ENCODE peak calls at places on chromosome 19, in seven cellular contexts. One of them, this sample, is unnamed. For H3K36me3, the result is how much of the 10 kb centered on the place peaks cover.

GRCh38 chr19:13016628-13017305 is 21.5 kb downstream of the NFIX start:
- DNase-seq in OCI-LY7: no peak
- DNase-seq in PC-3: peak
- DNase-seq in GM23338: peak
- DNase-seq in GM23248: peak
- DNase-seq in SK-N-SH: no peak
- DNase-seq in neural progenitor cell: peak
- DNase-seq in this sample: no peak

GRCh38 chr19:3687774-3688706 is 12.2 kb downstream of the PIP5K1C start:
- DNase-seq in OCI-LY7: peak
- DNase-seq in PC-3: no peak
- DNase-seq in GM23338: peak
- DNase-seq in GM23248: no peak
- DNase-seq in SK-N-SH: no peak
- DNase-seq in neural progenitor cell: peak
- DNase-seq in this sample: peak

GRCh38 chr19:2070436-2070827 is 19.4 kb upstream of the MKNK2 start:
- DNase-seq in OCI-LY7: no peak
- DNase-seq in PC-3: no peak
- DNase-seq in GM23338: no peak
- DNase-seq in GM23248: no peak
- DNase-seq in SK-N-SH: no peak
- DNase-seq in neural progenitor cell: no peak
- DNase-seq in this sample: no peak

GRCh38 chr19:49118565-49119410 is at the start of gene C19orf73:
- DNase-seq in OCI-LY7: peak
- DNase-seq in PC-3: peak
- DNase-seq in GM23338: peak
- DNase-seq in GM23248: peak
- DNase-seq in SK-N-SH: peak
- DNase-seq in neural progenitor cell: peak
- DNase-seq in this sample: peak

GRCh38 chr19:30785728-30786127 is 413.5 kb downstream of the ZNF536 start:
- DNase-seq in OCI-LY7: no peak
- DNase-seq in PC-3: no peak
- DNase-seq in GM23338: peak
- DNase-seq in GM23248: peak
- DNase-seq in SK-N-SH: no peak
- DNase-seq in neural progenitor cell: no peak
- DNase-seq in this sample: no peak

GRCh38 chr19:17352608-17353280 is 15.4 kb downstream of the GTPBP3 start:
- DNase-seq in OCI-LY7: no peak
- DNase-seq in PC-3: no peak
- DNase-seq in GM23338: no peak
- DNase-seq in GM23248: no peak
- DNase-seq in SK-N-SH: no peak
- DNase-seq in neural progenitor cell: no peak
- DNase-seq in this sample: no peak

GRCh38 chr19:1271528-1272422 is 2.6 kb downstream of the CIRBP start:
- DNase-seq in OCI-LY7: no peak
- DNase-seq in PC-3: no peak
- DNase-seq in GM23338: no peak
- DNase-seq in GM23248: no peak
- DNase-seq in SK-N-SH: no peak
- DNase-seq in neural progenitor cell: no peak
- DNase-seq in this sample: no peak

GRCh38 chr19:1824252-1824622 is 12.2 kb upstream of the ATP8B3 start:
- DNase-seq in OCI-LY7: no peak
- DNase-seq in PC-3: no peak
- DNase-seq in GM23338: no peak
- DNase-seq in GM23248: no peak
- DNase-seq in SK-N-SH: no peak
- DNase-seq in neural progenitor cell: no peak
- DNase-seq in this sample: no peak

GRCh38 chr19:55549500-55550320 is 4.4 kb upstream of the SBK3 start:
- DNase-seq in OCI-LY7: peak
- DNase-seq in PC-3: peak
- DNase-seq in GM23338: peak
- DNase-seq in GM23248: peak
- DNase-seq in SK-N-SH: no peak
- DNase-seq in neural progenitor cell: peak
- DNase-seq in this sample: peak

GRCh38 chr19:31334849-31335624 is 14.2 kb downstream of the TSHZ3 start:
- DNase-seq in OCI-LY7: no peak
- DNase-seq in PC-3: no peak
- DNase-seq in GM23338: no peak
- DNase-seq in GM23248: peak
- DNase-seq in SK-N-SH: no peak
- DNase-seq in neural progenitor cell: no peak
- DNase-seq in this sample: no peak

GRCh38 chr19:55585658-55586339 is 5.2 kb upstream of the ZNF579 start:
- DNase-seq in OCI-LY7: peak
- DNase-seq in PC-3: no peak
- DNase-seq in GM23338: peak
- DNase-seq in GM23248: peak
- DNase-seq in SK-N-SH: peak
- DNase-seq in neural progenitor cell: peak
- DNase-seq in this sample: peak

GRCh38 chr19:18098891-18099622 is 1.5 kb downstream of the MAST3 start:
- DNase-seq in OCI-LY7: peak
- DNase-seq in PC-3: no peak
- DNase-seq in GM23338: peak
- DNase-seq in GM23248: peak
- DNase-seq in SK-N-SH: no peak
- DNase-seq in neural progenitor cell: peak
- DNase-seq in this sample: peak

GRCh38 chr19:56108447-56109195 is 12.5 kb downstream of the ZNF787 start:
- DNase-seq in OCI-LY7: no peak
- DNase-seq in PC-3: no peak
- DNase-seq in GM23338: no peak
- DNase-seq in GM23248: peak
- DNase-seq in SK-N-SH: no peak
- DNase-seq in neural progenitor cell: no peak
- DNase-seq in this sample: peak

GRCh38 chr19:13398780-13399726 is 107.2 kb downstream of the CACNA1A start:
- DNase-seq in OCI-LY7: no peak
- DNase-seq in PC-3: peak
- DNase-seq in GM23338: no peak
- DNase-seq in GM23248: peak
- DNase-seq in SK-N-SH: no peak
- DNase-seq in neural progenitor cell: no peak
- DNase-seq in this sample: no peak

GRCh38 chr19:45497791-45498190 is 452 bp upstream of the PPM1N start:
- DNase-seq in OCI-LY7: no peak
- DNase-seq in PC-3: no peak
- DNase-seq in GM23338: peak
- DNase-seq in GM23248: no peak
- DNase-seq in SK-N-SH: no peak
- DNase-seq in neural progenitor cell: peak
- DNase-seq in this sample: no peak

GRCh38 chr19:1672769-1673644 is 20.6 kb upstream of the TCF3 start:
- DNase-seq in OCI-LY7: no peak
- DNase-seq in PC-3: no peak
- DNase-seq in GM23338: no peak
- DNase-seq in GM23248: no peak
- DNase-seq in SK-N-SH: peak
- DNase-seq in neural progenitor cell: no peak
- DNase-seq in this sample: no peak

GRCh38 chr19:49301866-49302252 is 23.1 kb downstream of the SLC6A16 start:
- DNase-seq in OCI-LY7: no peak
- DNase-seq in PC-3: no peak
- DNase-seq in GM23338: no peak
- DNase-seq in GM23248: no peak
- DNase-seq in SK-N-SH: no peak
- DNase-seq in neural progenitor cell: no peak
- DNase-seq in this sample: no peak

GRCh38 chr19:29831041-29831548 is 19.3 kb downstream of the CCNE1 start:
- DNase-seq in OCI-LY7: no peak
- DNase-seq in PC-3: peak
- DNase-seq in GM23338: no peak
- DNase-seq in GM23248: peak
- DNase-seq in SK-N-SH: no peak
- DNase-seq in neural progenitor cell: no peak
- DNase-seq in this sample: no peak

GRCh38 chr19:54188224-54188871 is 1.0 kb downstream of the MBOAT7 start:
- DNase-seq in OCI-LY7: no peak
- DNase-seq in PC-3: peak
- DNase-seq in GM23338: peak
- DNase-seq in GM23248: peak
- DNase-seq in SK-N-SH: no peak
- DNase-seq in neural progenitor cell: peak
- DNase-seq in this sample: peak

GRCh38 chr19:56146904-56147303 is 5.8 kb downstream of the ZNF444 start:
- DNase-seq in OCI-LY7: no peak
- DNase-seq in PC-3: no peak
- DNase-seq in GM23338: no peak
- DNase-seq in GM23248: no peak
- DNase-seq in SK-N-SH: no peak
- DNase-seq in neural progenitor cell: no peak
- DNase-seq in this sample: no peak

GRCh38 chr19:39413269-39413902 is 917 bp downstream of the PLEKHG2 start:
- DNase-seq in OCI-LY7: peak
- DNase-seq in PC-3: no peak
- DNase-seq in GM23338: peak
- DNase-seq in GM23248: peak
- DNase-seq in SK-N-SH: peak
- DNase-seq in neural progenitor cell: peak
- DNase-seq in this sample: peak

GRCh38 chr19:681029-681626 is 4.9 kb downstream of the FSTL3 start:
- DNase-seq in OCI-LY7: peak
- DNase-seq in PC-3: peak
- DNase-seq in GM23338: peak
- DNase-seq in GM23248: peak
- DNase-seq in SK-N-SH: peak
- DNase-seq in neural progenitor cell: peak
- DNase-seq in this sample: peak

GRCh38 chr19:17103177-17103576 is 27.6 kb downstream of the MYO9B start:
- DNase-seq in OCI-LY7: no peak
- DNase-seq in PC-3: peak
- DNase-seq in GM23338: peak
- DNase-seq in GM23248: peak
- DNase-seq in SK-N-SH: peak
- DNase-seq in neural progenitor cell: peak
- DNase-seq in this sample: no peak

GRCh38 chr19:36972594-36972993 is 56.5 kb downstream of the ZNF568 start:
- DNase-seq in OCI-LY7: no peak
- DNase-seq in PC-3: no peak
- DNase-seq in GM23338: peak
- DNase-seq in GM23248: peak
- DNase-seq in SK-N-SH: no peak
- DNase-seq in neural progenitor cell: no peak
- DNase-seq in this sample: no peak

GRCh38 chr19:1069009-1069779 is 2.2 kb downstream of the ARHGAP45 start:
- DNase-seq in OCI-LY7: peak
- DNase-seq in PC-3: no peak
- DNase-seq in GM23338: no peak
- DNase-seq in GM23248: no peak
- DNase-seq in SK-N-SH: no peak
- DNase-seq in neural progenitor cell: no peak
- DNase-seq in this sample: no peak

GRCh38 chr19:3450796-3451411 is 29.4 kb downstream of the SMIM24 start:
- DNase-seq in OCI-LY7: no peak
- DNase-seq in PC-3: peak
- DNase-seq in GM23338: no peak
- DNase-seq in GM23248: peak
- DNase-seq in SK-N-SH: no peak
- DNase-seq in neural progenitor cell: no peak
- DNase-seq in this sample: peak

GRCh38 chr19:30208661-30209060 is 163.5 kb upstream of the ZNF536 start:
- DNase-seq in OCI-LY7: no peak
- DNase-seq in PC-3: no peak
- DNase-seq in GM23338: no peak
- DNase-seq in GM23248: no peak
- DNase-seq in SK-N-SH: no peak
- DNase-seq in neural progenitor cell: no peak
- DNase-seq in this sample: no peak

GRCh38 chr19:55694656-55695491 is 19.8 kb downstream of the EPN1 start:
- DNase-seq in OCI-LY7: no peak
- DNase-seq in PC-3: no peak
- DNase-seq in GM23338: no peak
- DNase-seq in GM23248: no peak
- DNase-seq in SK-N-SH: no peak
- DNase-seq in neural progenitor cell: no peak
- DNase-seq in this sample: no peak

GRCh38 chr19:588758-589692 is 656 bp upstream of the HCN2 start:
- DNase-seq in OCI-LY7: peak
- DNase-seq in PC-3: no peak
- DNase-seq in GM23338: peak
- DNase-seq in GM23248: peak
- DNase-seq in SK-N-SH: peak
- DNase-seq in neural progenitor cell: peak
- DNase-seq in this sample: no peak

GRCh38 chr19:53432088-53432661 is 391 bp downstream of the ZNF761 start:
- DNase-seq in OCI-LY7: peak
- DNase-seq in PC-3: peak
- DNase-seq in GM23338: peak
- DNase-seq in GM23248: peak
- DNase-seq in SK-N-SH: peak
- DNase-seq in neural progenitor cell: peak
- DNase-seq in this sample: peak

GRCh38 chr19:7266832-7267231 is 27.4 kb downstream of the INSR start:
- DNase-seq in OCI-LY7: no peak
- DNase-seq in PC-3: no peak
- DNase-seq in GM23338: no peak
- DNase-seq in GM23248: no peak
- DNase-seq in SK-N-SH: no peak
- DNase-seq in neural progenitor cell: no peak
- DNase-seq in this sample: no peak
- TF ChIP-seq EZH2phosphoT487 in OCI-LY7: no peak
- TF ChIP-seq EZH2phosphoT487 in PC-3: no peak
- TF ChIP-seq EZH2phosphoT487 in GM23338: no peak
- TF ChIP-seq EZH2phosphoT487 in GM23248: no peak
- TF ChIP-seq EZH2phosphoT487 in SK-N-SH: no peak
- TF ChIP-seq EZH2phosphoT487 in neural progenitor cell: no peak
- TF ChIP-seq EZH2phosphoT487 in this sample: no peak

GRCh38 chr19:34368338-34368737 is 3.3 kb downstream of the GPI start:
- DNase-seq in OCI-LY7: no peak
- DNase-seq in PC-3: no peak
- DNase-seq in GM23338: no peak
- DNase-seq in GM23248: no peak
- DNase-seq in SK-N-SH: no peak
- DNase-seq in neural progenitor cell: no peak
- DNase-seq in this sample: no peak
- H3K36me3 ChIP-seq in OCI-LY7: half or more
- H3K36me3 ChIP-seq in PC-3: under half
- H3K36me3 ChIP-seq in GM23338: under half
- H3K36me3 ChIP-seq in GM23248: under half
- H3K36me3 ChIP-seq in SK-N-SH: under half
- H3K36me3 ChIP-seq in neural progenitor cell: under half
- H3K36me3 ChIP-seq in this sample: under half

GRCh38 chr19:38204728-38205127 is 19.3 kb downstream of the DPF1 start:
- DNase-seq in OCI-LY7: no peak
- DNase-seq in PC-3: no peak
- DNase-seq in GM23338: no peak
- DNase-seq in GM23248: no peak
- DNase-seq in SK-N-SH: no peak
- DNase-seq in neural progenitor cell: no peak
- DNase-seq in this sample: no peak
- TF ChIP-seq EZH2phosphoT487 in OCI-LY7: no peak
- TF ChIP-seq EZH2phosphoT487 in PC-3: no peak
- TF ChIP-seq EZH2phosphoT487 in GM23338: no peak
- TF ChIP-seq EZH2phosphoT487 in GM23248: no peak
- TF ChIP-seq EZH2phosphoT487 in SK-N-SH: no peak
- TF ChIP-seq EZH2phosphoT487 in neural progenitor cell: no peak
- TF ChIP-seq EZH2phosphoT487 in this sample: no peak

GRCh38 chr19:51586799-51587198 is 15.7 kb downstream of the ZNF175 start:
- DNase-seq in OCI-LY7: no peak
- DNase-seq in PC-3: no peak
- DNase-seq in GM23338: no peak
- DNase-seq in GM23248: no peak
- DNase-seq in SK-N-SH: no peak
- DNase-seq in neural progenitor cell: no peak
- DNase-seq in this sample: no peak
- H3K36me3 ChIP-seq in OCI-LY7: half or more
- H3K36me3 ChIP-seq in PC-3: half or more
- H3K36me3 ChIP-seq in GM23338: under half
- H3K36me3 ChIP-seq in GM23248: under half
- H3K36me3 ChIP-seq in SK-N-SH: half or more
- H3K36me3 ChIP-seq in neural progenitor cell: under half
- H3K36me3 ChIP-seq in this sample: under half

This sample was measured in hepatocyte.